ENCODE peak calls at places on chromosomes 1 and 21, in four cellular contexts. C is kidney, D is psoas muscle, Y is NCI-H1105 treated with DMSO at 0.1 percent for 48 hours. Z is an unnamed sample.

GRCh38 chr1:64901663-64902062 is 64.7 kb downstream of the JAK1 start:
- DNase-seq in Y (no peak), D (no peak), C (no peak), Z (no peak)

GRCh38 chr21:31557956-31558838 is 101.3 kb upstream of the SOD1 start:
- DNase-seq in D (no peak), Y (peak; percentile 75), C (no peak), Z (no peak)

GRCh38 chr1:161238039-161238473 is at the start of gene NR1I3:
- DNase-seq in Y (no peak), C (no peak), D (no peak), Z (no peak)

GRCh38 chr1:67614511-67614934 is 70.5 kb upstream of the GADD45A start:
- DNase-seq in Y (no peak), D (no peak), C (no peak), Z (no peak)

GRCh38 chr1:19405761-19406481 is 79.4 kb downstream of the CAPZB start:
- DNase-seq in C (peak; percentile 45), Y (peak; percentile 98), D (no peak), Z (no peak)

GRCh38 chr1:116478621-116479020 is 92.2 kb downstream of the CD58 start:
- DNase-seq in C (no peak), D (no peak), Y (no peak), Z (no peak)

GRCh38 chr1:211639500-211640361 is 35.7 kb downstream of the NEK2 start:
- DNase-seq in D (no peak), Y (no peak), C (no peak), Z (no peak)

GRCh38 chr1:64161347-64162080 is 41.9 kb upstream of the UBE2U start:
- DNase-seq in Y (no peak), D (no peak), C (no peak), Z (no peak)

GRCh38 chr1:246318622-246319021 is 188.5 kb downstream of the SMYD3 start:
- DNase-seq in Y (no peak), C (no peak), D (no peak), Z (no peak)

GRCh38 chr1:5415621-5416020 is 576.6 kb downstream of the NPHP4 start:
- DNase-seq in C (no peak), D (no peak), Y (no peak), Z (no peak)

GRCh38 chr1:186499571-186499970 is 38.7 kb upstream of the PDC start:
- DNase-seq in D (no peak), Y (no peak), C (no peak), Z (no peak)

GRCh38 chr1:168498159-168498609 is 45.6 kb downstream of the XCL2 start:
- DNase-seq in C (no peak), Y (peak; percentile 83), D (no peak), Z (peak; percentile 7)

GRCh38 chr1:19032701-19033515 is 76.4 kb upstream of the IFFO2 start:
- DNase-seq in D (no peak), Y (no peak), C (peak; percentile 39), Z (no peak)

GRCh38 chr1:41880951-41881885 is 37.5 kb downstream of the HIVEP3 start:
- DNase-seq in Y (no peak), D (no peak), C (no peak), Z (no peak)

GRCh38 chr1:63320024-63320799 is 2.2 kb upstream of the FOXD3 start:
- DNase-seq in C (no peak), Y (no peak), D (no peak), Z (no peak)

GRCh38 chr1:39957299-39958020 is 2.5 kb downstream of the MFSD2A start:
- DNase-seq in Y (no peak), C (no peak), D (no peak), Z (no peak)

GRCh38 chr1:192453360-192454045 is 122.1 kb upstream of the RGS1 start:
- DNase-seq in Y (no peak), D (no peak), C (no peak), Z (no peak)

GRCh38 chr1:231420959-231421615 is 1.0 kb downstream of the EGLN1 start:
- DNase-seq in D (peak; percentile 84), C (peak; percentile 84), Y (no peak), Z (peak; percentile 27)

GRCh38 chr1:203672354-203672753 is 45.7 kb downstream of the ATP2B4 start:
- DNase-seq in D (peak; percentile 71), C (no peak), Y (no peak), Z (no peak)

GRCh38 chr1:221664253-221664652 is 77.6 kb downstream of the DUSP10 start:
- DNase-seq in Y (no peak), C (no peak), D (no peak), Z (no peak)

GRCh38 chr1:90335566-90335965 is 340.7 kb downstream of the ZNF326 start:
- DNase-seq in D (no peak), C (no peak), Y (no peak), Z (no peak)

GRCh38 chr1:94743866-94744265 is 76.3 kb upstream of the SLC44A3 start:
- DNase-seq in D (no peak), C (no peak), Y (peak; percentile 18), Z (peak; percentile 47)

GRCh38 chr1:179881642-179882252 is 338 bp upstream of the TOR1AIP1 start:
- DNase-seq in C (no peak), Y (no peak), D (peak; percentile 96), Z (peak; percentile 92)

GRCh38 chr1:245363821-245364220 is 209.0 kb downstream of the KIF26B start:
- DNase-seq in C (no peak), Y (no peak), D (no peak), Z (no peak)

GRCh38 chr1:232221790-232222499 is 408.0 kb downstream of the SIPA1L2 start:
- DNase-seq in C (no peak), D (no peak), Y (no peak), Z (no peak)

GRCh38 chr1:81867235-81867634 is 66.5 kb downstream of the ADGRL2 start:
- DNase-seq in C (no peak), Y (no peak), D (no peak), Z (peak; percentile 21)

GRCh38 chr1:23699280-23700179 is 7.9 kb downstream of the RPL11 start:
- DNase-seq in D (no peak), C (no peak), Y (no peak), Z (peak; percentile 15)

GRCh38 chr1:59343576-59343840 is 46.6 kb downstream of the FGGY start:
- DNase-seq in Y (no peak), D (no peak), C (no peak), Z (no peak)

GRCh38 chr21:44817506-44817880 is 369 bp downstream of the SUMO3 start:
- DNase-seq in D (peak; percentile 97), Y (peak; percentile 64), C (peak; percentile 98), Z (peak; percentile 63)

GRCh38 chr21:42003051-42003461 is 7.1 kb downstream of the ZBTB21 start:
- DNase-seq in Y (no peak), C (no peak), D (no peak), Z (no peak)

GRCh38 chr1:47582891-47583608 is 145.2 kb downstream of the FOXD2 start:
- DNase-seq in C (no peak), Y (no peak), D (no peak), Z (no peak)

Z was measured in SK-MEL-5.